ENCODE peak calls at places on chromosomes 5 and 9, in four cellular contexts. One of them, this sample, is unnamed.

GRCh38 chr5:147081256-147081872 is 153.5 kb upstream of the STK32A start:
- DNase-seq in AG10803: no peak
- DNase-seq in esophagus squamous epithelium: no peak
- DNase-seq in fibroblast of the aortic adventitia: no peak
- DNase-seq in this sample: no peak

GRCh38 chr5:146137967-146138403 is 32.6 kb upstream of the PLAC8L1 start:
- DNase-seq in esophagus squamous epithelium: no peak
- DNase-seq in fibroblast of the aortic adventitia: peak; percentile 55
- DNase-seq in AG10803: no peak
- DNase-seq in this sample: no peak

GRCh38 chr9:128244443-128245226 is 31.2 kb downstream of the GOLGA2 start:
- DNase-seq in esophagus squamous epithelium: no peak
- DNase-seq in AG10803: peak; percentile 94
- DNase-seq in fibroblast of the aortic adventitia: peak; percentile 90
- DNase-seq in this sample: peak; percentile 95

GRCh38 chr5:123960526-123960925 is 448.5 kb downstream of the CSNK1G3 start:
- DNase-seq in esophagus squamous epithelium: no peak
- DNase-seq in fibroblast of the aortic adventitia: no peak
- DNase-seq in AG10803: no peak
- DNase-seq in this sample: no peak

GRCh38 chr9:124752967-124753366 is 18.1 kb downstream of the NR6A1 start:
- DNase-seq in esophagus squamous epithelium: no peak
- DNase-seq in fibroblast of the aortic adventitia: peak; percentile 81
- DNase-seq in AG10803: peak; percentile 70
- DNase-seq in this sample: no peak

GRCh38 chr5:56323505-56323904 is 90.4 kb upstream of the ANKRD55 start:
- DNase-seq in esophagus squamous epithelium: no peak
- DNase-seq in AG10803: peak; percentile 65
- DNase-seq in fibroblast of the aortic adventitia: no peak
- DNase-seq in this sample: peak; percentile 77

GRCh38 chr5:81363093-81363886 is 30.6 kb downstream of the ACOT12 start:
- DNase-seq in esophagus squamous epithelium: no peak
- DNase-seq in AG10803: no peak
- DNase-seq in fibroblast of the aortic adventitia: no peak
- DNase-seq in this sample: peak; percentile 16

GRCh38 chr9:1208185-1208584 is 158.0 kb downstream of the DMRT2 start:
- DNase-seq in AG10803: peak; percentile 72
- DNase-seq in esophagus squamous epithelium: no peak
- DNase-seq in fibroblast of the aortic adventitia: peak; percentile 28
- DNase-seq in this sample: peak; percentile 85

GRCh38 chr5:36494756-36495637 is 111.4 kb upstream of the SLC1A3 start:
- DNase-seq in AG10803: peak; percentile 20
- DNase-seq in esophagus squamous epithelium: no peak
- DNase-seq in fibroblast of the aortic adventitia: peak; percentile 64
- DNase-seq in this sample: peak; percentile 35

GRCh38 chr9:17789316-17789715 is 210.4 kb downstream of the SH3GL2 start:
- DNase-seq in AG10803: no peak
- DNase-seq in esophagus squamous epithelium: no peak
- DNase-seq in fibroblast of the aortic adventitia: no peak
- DNase-seq in this sample: no peak

GRCh38 chr5:154197801-154198461 is 7.4 kb downstream of the GALNT10 start:
- DNase-seq in AG10803: peak; percentile 60
- DNase-seq in esophagus squamous epithelium: no peak
- DNase-seq in fibroblast of the aortic adventitia: peak; percentile 74
- DNase-seq in this sample: no peak

GRCh38 chr5:89989831-89990230 is 419.7 kb downstream of the CETN3 start:
- DNase-seq in fibroblast of the aortic adventitia: peak; percentile 36
- DNase-seq in esophagus squamous epithelium: no peak
- DNase-seq in AG10803: no peak
- DNase-seq in this sample: no peak

GRCh38 chr5:66454186-66455078 is 141.8 kb upstream of the MAST4 start:
- DNase-seq in fibroblast of the aortic adventitia: peak; percentile 94
- DNase-seq in AG10803: peak; percentile 4
- DNase-seq in esophagus squamous epithelium: no peak
- DNase-seq in this sample: no peak

DNA sequence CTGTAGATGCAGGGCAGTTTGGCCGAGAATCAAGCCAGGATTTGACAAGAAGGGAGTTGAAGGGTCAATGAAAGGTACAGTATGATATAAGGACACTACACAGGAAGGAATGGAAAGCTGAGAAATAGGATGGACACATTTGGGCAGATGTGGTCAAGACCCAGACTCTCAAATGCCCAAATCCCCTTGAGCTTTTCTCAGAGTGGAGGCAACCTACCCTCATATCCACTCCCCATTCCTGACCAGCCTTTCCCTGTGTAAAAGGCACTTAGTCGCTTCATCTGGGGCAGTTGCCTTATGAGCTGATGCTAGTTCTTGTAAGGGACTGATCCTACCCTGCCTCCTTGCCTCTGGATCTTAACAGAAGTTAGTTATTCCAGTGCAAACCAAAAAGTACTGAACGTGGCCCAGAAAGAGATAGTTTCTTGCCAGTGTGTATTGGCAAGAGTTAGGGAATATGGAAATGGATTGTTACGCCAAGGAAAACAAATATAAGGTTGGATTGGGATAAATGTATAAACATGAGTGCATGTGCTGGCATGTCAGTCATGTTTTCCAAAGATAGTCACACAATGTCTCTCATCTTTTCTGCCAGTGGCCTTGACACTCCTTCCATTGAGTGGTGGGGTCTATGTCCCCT is 4.1 kb upstream of the MCCC2 start:
- DNase-seq in fibroblast of the aortic adventitia: peak; percentile 3
- DNase-seq in AG10803: no peak
- DNase-seq in esophagus squamous epithelium: no peak
- DNase-seq in this sample: no peak
- H3K4me3 ChIP-seq in fibroblast of the aortic adventitia: no peak overlapping the region
- H3K4me3 ChIP-seq in AG10803: no peak overlapping the region
- H3K4me3 ChIP-seq in esophagus squamous epithelium: no peak overlapping the region
- H3K4me3 ChIP-seq in this sample: no peak overlapping the region

GRCh38 chr9:101176384-101176783 is 147.9 kb downstream of the PLPPR1 start:
- DNase-seq in esophagus squamous epithelium: no peak
- DNase-seq in AG10803: no peak
- DNase-seq in fibroblast of the aortic adventitia: no peak
- DNase-seq in this sample: no peak
- TF ChIP-seq CTCF in esophagus squamous epithelium: no peak
- TF ChIP-seq CTCF in AG10803: peak; percentile 11
- TF ChIP-seq CTCF in fibroblast of the aortic adventitia: no peak
- TF ChIP-seq CTCF in this sample: no peak

GRCh38 chr5:180621311-180621710 is 28.1 kb downstream of the FLT4 start:
- DNase-seq in AG10803: no peak
- DNase-seq in esophagus squamous epithelium: no peak
- DNase-seq in fibroblast of the aortic adventitia: no peak
- DNase-seq in this sample: no peak
- H3K4me3 ChIP-seq in AG10803: no peak overlapping the region
- H3K4me3 ChIP-seq in esophagus squamous epithelium: no peak overlapping the region
- H3K4me3 ChIP-seq in fibroblast of the aortic adventitia: no peak overlapping the region
- H3K4me3 ChIP-seq in this sample: no peak overlapping the region

GRCh38 chr5:114789773-114790402 is 379.8 kb downstream of the TRIM36 start:
- DNase-seq in fibroblast of the aortic adventitia: peak; percentile 2
- DNase-seq in esophagus squamous epithelium: no peak
- DNase-seq in AG10803: no peak
- DNase-seq in this sample: no peak
- TF ChIP-seq CTCF in fibroblast of the aortic adventitia: no peak
- TF ChIP-seq CTCF in esophagus squamous epithelium: peak; percentile 44
- TF ChIP-seq CTCF in AG10803: no peak
- TF ChIP-seq CTCF in this sample: peak; percentile 6

GRCh38 chr9:86723351-86723750 is 224.0 kb downstream of the GAS1 start:
- DNase-seq in AG10803: no peak
- DNase-seq in fibroblast of the aortic adventitia: no peak
- DNase-seq in esophagus squamous epithelium: no peak
- DNase-seq in this sample: no peak

GRCh38 chr9:86718373-86718772 is 228.9 kb downstream of the GAS1 start:
- DNase-seq in AG10803: no peak
- DNase-seq in esophagus squamous epithelium: no peak
- DNase-seq in fibroblast of the aortic adventitia: no peak
- DNase-seq in this sample: peak; percentile 34

GRCh38 chr9:86721843-86722705 is 225.2 kb downstream of the GAS1 start:
- DNase-seq in AG10803: peak; percentile 96
- DNase-seq in esophagus squamous epithelium: no peak
- DNase-seq in fibroblast of the aortic adventitia: peak; percentile 99
- DNase-seq in this sample: peak; percentile 88

GRCh38 chr9:86722706-86723075 is 224.6 kb downstream of the GAS1 start:
- DNase-seq in fibroblast of the aortic adventitia: peak; percentile 56
- DNase-seq in AG10803: peak; percentile 39
- DNase-seq in esophagus squamous epithelium: no peak
- DNase-seq in this sample: no peak

GRCh38 chr9:86720893-86721698 is 226.2 kb downstream of the GAS1 start:
- DNase-seq in fibroblast of the aortic adventitia: peak; percentile 94
- DNase-seq in esophagus squamous epithelium: no peak
- DNase-seq in AG10803: peak; percentile 68
- DNase-seq in this sample: no peak
- H3K4me3 ChIP-seq in fibroblast of the aortic adventitia: no peak overlapping the region
- H3K4me3 ChIP-seq in esophagus squamous epithelium: no peak overlapping the region
- H3K4me3 ChIP-seq in AG10803: no peak overlapping the region
- H3K4me3 ChIP-seq in this sample: no peak overlapping the region

GRCh38 chr5:32001722-32002121 is 172.4 kb downstream of the GOLPH3 start:
- DNase-seq in esophagus squamous epithelium: no peak
- DNase-seq in AG10803: no peak
- DNase-seq in fibroblast of the aortic adventitia: no peak
- DNase-seq in this sample: no peak
- TF ChIP-seq CTCF in esophagus squamous epithelium: no peak
- TF ChIP-seq CTCF in AG10803: no peak
- TF ChIP-seq CTCF in fibroblast of the aortic adventitia: no peak
- TF ChIP-seq CTCF in this sample: no peak

GRCh38 chr5:63572751-63573150 is 389.5 kb downstream of the HTR1A start:
- DNase-seq in AG10803: no peak
- DNase-seq in fibroblast of the aortic adventitia: no peak
- DNase-seq in esophagus squamous epithelium: no peak
- DNase-seq in this sample: no peak

GRCh38 chr5:63570752-63571151 is 391.5 kb downstream of the HTR1A start:
- DNase-seq in esophagus squamous epithelium: no peak
- DNase-seq in AG10803: no peak
- DNase-seq in fibroblast of the aortic adventitia: no peak
- DNase-seq in this sample: no peak

DNA sequence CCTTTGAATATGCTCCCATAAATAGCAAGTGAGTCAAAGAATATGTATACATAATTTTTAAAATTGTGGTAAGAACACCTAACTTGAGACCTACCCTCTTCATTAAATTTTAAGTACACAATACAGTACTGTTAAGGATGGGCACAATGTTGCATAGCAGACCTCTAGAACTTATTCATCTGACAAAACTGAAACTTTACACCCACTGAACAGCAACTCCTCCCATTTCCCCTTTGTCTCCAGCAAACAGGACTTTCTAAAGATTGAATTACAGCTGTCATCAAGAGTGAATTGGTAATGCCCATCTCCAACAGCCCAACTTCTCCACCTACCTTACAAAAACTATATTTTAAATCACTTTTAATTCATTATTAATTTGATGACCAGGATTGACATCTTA is 388.8 kb downstream of the HTR1A start:
- DNase-seq in fibroblast of the aortic adventitia: no peak
- DNase-seq in AG10803: no peak
- DNase-seq in esophagus squamous epithelium: no peak
- DNase-seq in this sample: no peak
- H3K4me3 ChIP-seq in fibroblast of the aortic adventitia: no peak overlapping the region
- H3K4me3 ChIP-seq in AG10803: no peak overlapping the region
- H3K4me3 ChIP-seq in esophagus squamous epithelium: no peak overlapping the region
- H3K4me3 ChIP-seq in this sample: no peak overlapping the region

DNA sequence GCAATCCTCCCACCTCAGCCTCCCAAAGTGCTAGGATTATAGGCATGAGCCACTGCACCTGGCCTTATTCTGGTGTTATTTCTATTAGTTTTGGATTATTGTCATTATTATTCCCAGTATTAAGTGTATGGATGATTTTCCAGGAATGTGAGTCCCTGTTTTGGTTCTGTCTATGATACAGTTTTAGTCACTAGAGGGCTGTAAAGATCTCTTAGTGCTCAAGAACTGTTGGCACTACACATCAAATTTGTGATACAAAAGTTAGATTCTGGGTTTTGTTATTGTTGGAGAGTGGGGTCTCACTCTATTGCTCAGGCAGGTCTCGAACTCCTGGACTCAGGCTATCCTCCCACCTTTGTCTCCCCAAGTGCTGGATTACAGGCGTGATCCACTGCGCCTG is 12.1 kb downstream of the CCL28 start:
- DNase-seq in esophagus squamous epithelium: no peak
- DNase-seq in fibroblast of the aortic adventitia: peak; percentile 54
- DNase-seq in AG10803: peak; percentile 13
- DNase-seq in this sample: no peak
- TF ChIP-seq CTCF in esophagus squamous epithelium: peak; percentile 17
- TF ChIP-seq CTCF in fibroblast of the aortic adventitia: peak; percentile 42
- TF ChIP-seq CTCF in AG10803: peak; percentile 44
- TF ChIP-seq CTCF in this sample: peak; percentile 23

GRCh38 chr5:136193396-136193935 is 504 bp upstream of the SMIM32 start:
- DNase-seq in esophagus squamous epithelium: no peak
- DNase-seq in AG10803: no peak
- DNase-seq in fibroblast of the aortic adventitia: no peak
- DNase-seq in this sample: no peak
- H3K4me3 ChIP-seq in esophagus squamous epithelium: peak overlapping the region; percentile 35
- H3K4me3 ChIP-seq in AG10803: peak overlapping the region; percentile 36
- H3K4me3 ChIP-seq in fibroblast of the aortic adventitia: no peak overlapping the region
- H3K4me3 ChIP-seq in this sample: no peak overlapping the region

DNA sequence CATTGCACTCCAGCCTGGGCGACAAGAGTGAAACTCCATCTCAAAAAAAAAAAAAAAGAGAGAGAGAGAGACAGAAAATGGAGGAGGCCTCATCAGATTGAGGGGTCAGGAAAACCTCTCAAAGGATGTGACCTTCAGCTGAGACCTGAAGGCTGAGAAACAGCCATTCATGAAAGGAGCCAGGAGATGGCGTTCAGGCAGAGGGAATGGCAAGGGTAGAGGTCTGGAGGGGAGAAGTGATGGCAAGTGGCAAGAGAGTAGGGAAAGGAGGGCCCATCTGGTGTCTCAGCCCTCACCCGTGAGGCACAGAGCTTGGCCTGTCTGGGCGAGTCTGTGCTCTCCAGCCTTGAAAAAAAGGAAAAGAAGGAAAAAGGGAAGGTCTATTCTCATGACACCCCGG is 17.0 kb downstream of the CAMK2A start:
- DNase-seq in fibroblast of the aortic adventitia: peak; percentile 45
- DNase-seq in AG10803: peak; percentile 62
- DNase-seq in esophagus squamous epithelium: no peak
- DNase-seq in this sample: peak; percentile 75
- TF ChIP-seq CTCF in fibroblast of the aortic adventitia: peak; percentile 63
- TF ChIP-seq CTCF in AG10803: peak; percentile 75
- TF ChIP-seq CTCF in esophagus squamous epithelium: peak; percentile 53
- TF ChIP-seq CTCF in this sample: peak; percentile 66